ENCODE peak calls at places on chromosomes 4 and X, in four cellular contexts. B is HS-5, O is NAMALWA, Y is foreskin fibroblast. D is an unnamed sample.

GRCh38 chr4:74374561-74375327 is 9.8 kb downstream of the EREG start:
- DNase-seq in B (peak; percentile 91), O (no peak), Y (peak; percentile 96), D (peak; percentile 96)

GRCh38 chrX:79413009-79413408 is 45.9 kb upstream of the ITM2A start:
- DNase-seq in B (no peak), O (peak; percentile 50), Y (peak; percentile 0), D (no peak)

GRCh38 chr4:101114936-101115372 is 232.4 kb downstream of the PPP3CA start:
- DNase-seq in B (no peak), O (no peak), Y (peak; percentile 27), D (peak; percentile 66)

GRCh38 chrX:41301438-41301824 is 32.5 kb upstream of the DDX3X start:
- DNase-seq in B (no peak), O (no peak), Y (no peak), D (no peak)

GRCh38 chrX:84219551-84219950 is 31.6 kb upstream of the RPS6KA6 start:
- DNase-seq in B (no peak), O (no peak), Y (no peak), D (peak; percentile 18)

GRCh38 chrX:100083146-100083715 is 326.8 kb downstream of the PCDH19 start:
- DNase-seq in B (no peak), O (no peak), Y (no peak), D (no peak)

GRCh38 chrX:150887906-150888465 is 10.5 kb downstream of the CD99L2 start:
- DNase-seq in B (peak; percentile 36), O (no peak), Y (no peak), D (no peak)

GRCh38 chrX:57282568-57282967 is 3.9 kb upstream of the FAAH2 start:
- DNase-seq in B (no peak), O (no peak), Y (no peak), D (no peak)

GRCh38 chr4:127179451-127180087 is 453.2 kb upstream of the INTU start:
- DNase-seq in B (no peak), O (no peak), Y (no peak), D (no peak)

GRCh38 chrX:111151764-111152163 is 55.8 kb downstream of the PAK3 start:
- DNase-seq in B (no peak), O (no peak), Y (no peak), D (peak; percentile 16)

GRCh38 chrX:33416273-33416805 is 205.0 kb upstream of the DMD start:
- DNase-seq in B (no peak), O (no peak), Y (no peak), D (no peak)

GRCh38 chrX:40671126-40671525 is 23.8 kb upstream of the CXorf38 start:
- DNase-seq in B (no peak), O (no peak), Y (no peak), D (no peak)

GRCh38 chr4:109872950-109873656 is 25.2 kb downstream of the LRIT3 start:
- DNase-seq in B (no peak), O (no peak), Y (no peak), D (no peak)

GRCh38 chrX:123422875-123423274 is 238.8 kb downstream of the GRIA3 start:
- DNase-seq in B (no peak), O (peak; percentile 22), Y (peak; percentile 37), D (no peak)

GRCh38 chr4:32462944-32463343 is 1742.8 kb downstream of the PCDH7 start:
- DNase-seq in B (peak; percentile 4), O (peak; percentile 35), Y (no peak), D (no peak)

GRCh38 chrX:29478336-29479069 is 736.9 kb upstream of the MAGEB2 start:
- DNase-seq in B (no peak), O (peak; percentile 53), Y (no peak), D (no peak)

GRCh38 chrX:53831662-53832635 is 145.4 kb upstream of the HUWE1 start:
- DNase-seq in B (no peak), O (peak; percentile 55), Y (peak; percentile 3), D (no peak)

GRCh38 chrX:14027511-14028019 is 2.1 kb downstream of the GEMIN8 start:
- DNase-seq in B (no peak), O (no peak), Y (peak; percentile 78), D (peak; percentile 68)

GRCh38 chr4:47705326-47705981 is 132.4 kb downstream of the CORIN start:
- DNase-seq in B (no peak), O (peak; percentile 54), Y (no peak), D (no peak)

GRCh38 chr4:62528874-62529273 is 1328.7 kb downstream of the ADGRL3 start:
- DNase-seq in B (no peak), O (no peak), Y (no peak), D (no peak)

GRCh38 chrX:30875957-30876356 is 13.1 kb downstream of the TAB3 start:
- DNase-seq in B (peak; percentile 50), O (no peak), Y (peak; percentile 71), D (peak; percentile 73)

GRCh38 chr4:108107729-108108382 is 60.9 kb downstream of the LEF1 start:
- DNase-seq in B (no peak), O (no peak), Y (no peak), D (no peak)

GRCh38 chrX:43809463-43809862 is 72.8 kb downstream of the MAOB start:
- DNase-seq in B (no peak), O (no peak), Y (peak; percentile 24), D (no peak)

GRCh38 chr4:183763990-183764754 is 105.1 kb downstream of the TRAPPC11 start:
- DNase-seq in B (no peak), O (no peak), Y (no peak), D (no peak)

GRCh38 chr4:184550476-184550875 is 76.1 kb upstream of the IRF2 start:
- DNase-seq in B (no peak), O (no peak), Y (no peak), D (no peak)

GRCh38 chr4:40523581-40523980 is 106.1 kb downstream of the RBM47 start:
- DNase-seq in B (no peak), O (no peak), Y (no peak), D (no peak)

GRCh38 chrX:68571292-68572256 is 72.7 kb downstream of the YIPF6 start:
- DNase-seq in B (peak; percentile 23), O (no peak), Y (peak; percentile 37), D (peak; percentile 56)

GRCh38 chrX:124211312-124211942 is 121.0 kb upstream of the TEX13D start:
- DNase-seq in B (no peak), O (peak; percentile 55), Y (no peak), D (no peak)